ENCODE peak calls at places on chromosome 7, in ten cellular contexts. B is body of pancreas, G is A549, U is IMR-90, P is fibroblast of mammary gland, D is fibroblast of lung, C is OCI-LY7, T is tibial artery, Z is mucosa of descending colon, O is WERI-Rb-1. J is an unnamed sample.

GRCh38 chr7:104883248-104883717 is 130.7 kb upstream of the KMT2E start:
- DNase-seq in O (no peak), D (peak), U (no peak), B (no peak), Z (no peak), T (no peak), G (no peak), C (no peak), P (no peak), J (no peak)

GRCh38 chr7:3961857-3962503 is 660.9 kb downstream of the SDK1 start:
- DNase-seq in U (no peak), G (no peak), C (no peak), P (no peak), T (no peak), D (no peak), B (no peak), Z (no peak), O (no peak), J (no peak)

GRCh38 chr7:149261829-149262617 is at the start of gene ZNF783:
- DNase-seq in O (peak), G (peak), Z (peak), T (peak), P (peak), B (peak), U (peak), C (peak), D (peak), J (peak)

GRCh38 chr7:134619627-134620331 is 26.9 kb upstream of the BPGM start:
- DNase-seq in D (peak), B (no peak), T (no peak), C (no peak), Z (no peak), U (peak), P (peak), O (no peak), G (peak), J (peak)

GRCh38 chr7:42691030-42691639 is 220.7 kb downstream of the C7orf25 start:
- DNase-seq in P (peak), B (no peak), G (peak), O (peak), D (peak), U (peak), C (peak), T (peak), Z (peak), J (peak)

GRCh38 chr7:106730021-106730420 is 69.1 kb upstream of the CCDC71L start:
- DNase-seq in O (no peak), Z (no peak), T (no peak), G (no peak), D (peak), P (no peak), B (no peak), U (no peak), C (no peak), J (no peak)

GRCh38 chr7:139471740-139472353 is 11.6 kb downstream of the KLRG2 start:
- DNase-seq in P (peak), U (peak), C (no peak), B (no peak), G (peak), T (no peak), Z (no peak), O (peak), D (peak), J (peak)

GRCh38 chr7:47100815-47101435 is 481.0 kb downstream of the TNS3 start:
- DNase-seq in U (peak), B (peak), Z (peak), D (peak), G (peak), O (peak), P (peak), T (peak), C (peak), J (peak)

GRCh38 chr7:123528265-123528664 is 6.1 kb downstream of the IQUB start:
- DNase-seq in T (no peak), C (no peak), O (no peak), Z (no peak), G (no peak), U (no peak), B (no peak), P (no peak), D (no peak), J (no peak)

GRCh38 chr7:105776068-105776790 is 100.2 kb downstream of the ATXN7L1 start:
- DNase-seq in C (no peak), G (peak), T (peak), P (peak), B (peak), Z (peak), O (no peak), U (peak), D (peak), J (peak)

GRCh38 chr7:12638851-12639467 is 48.5 kb upstream of the ARL4A start:
- DNase-seq in T (no peak), O (no peak), U (peak), Z (no peak), D (peak), P (peak), C (peak), G (peak), B (no peak), J (peak)

GRCh38 chr7:108234281-108234680 is 104.1 kb upstream of the LAMB4 start:
- DNase-seq in T (no peak), O (no peak), B (no peak), P (no peak), U (peak), G (peak), Z (no peak), D (peak), C (no peak), J (peak)

GRCh38 chr7:25009271-25009670 is 29.3 kb upstream of the OSBPL3 start:
- DNase-seq in T (no peak), D (peak), O (no peak), U (peak), B (no peak), P (peak), C (no peak), Z (no peak), G (peak), J (peak)

GRCh38 chr7:108813247-108814014 is 243.8 kb downstream of the DNAJB9 start:
- DNase-seq in O (no peak), P (no peak), C (no peak), T (no peak), B (no peak), Z (no peak), G (peak), D (no peak), U (no peak), J (no peak)

GRCh38 chr7:151271699-151272355 is 23.3 kb upstream of the SMARCD3 start:
- DNase-seq in C (peak), O (no peak), Z (peak), U (peak), B (no peak), G (peak), P (peak), T (peak), D (no peak), J (no peak)

GRCh38 chr7:130970196-130970595 is 236.2 kb upstream of the KLF14 start:
- DNase-seq in G (no peak), U (no peak), P (no peak), D (no peak), T (no peak), C (no peak), Z (no peak), O (no peak), B (no peak), J (no peak)

GRCh38 chr7:14095233-14095950 is 105.9 kb upstream of the ETV1 start:
- DNase-seq in P (peak), C (no peak), D (no peak), G (peak), B (no peak), Z (no peak), U (no peak), O (no peak), T (no peak), J (peak)

GRCh38 chr7:78489851-78490250 is 691.3 kb downstream of the PHTF2 start:
- DNase-seq in D (peak), T (no peak), G (no peak), O (no peak), P (peak), C (no peak), B (no peak), Z (no peak), U (no peak), J (peak)

GRCh38 chr7:918118-918425 is 36.4 kb downstream of the ADAP1 start:
- DNase-seq in T (peak), D (no peak), C (no peak), U (no peak), Z (no peak), P (no peak), G (no peak), B (no peak), O (no peak), J (no peak)

GRCh38 chr7:70700055-70700934 is 431.6 kb upstream of the GALNT17 start:
- DNase-seq in Z (no peak), P (no peak), U (no peak), O (no peak), C (peak), G (no peak), B (no peak), T (no peak), D (no peak), J (no peak)

GRCh38 chr7:74284781-74285259 is 4.4 kb upstream of the CLIP2 start:
- DNase-seq in U (no peak), D (no peak), G (peak), O (peak), P (no peak), C (no peak), Z (peak), B (no peak), T (no peak), J (no peak)

GRCh38 chr7:82442492-82443043 is 1.0 kb downstream of the CACNA2D1 start:
- DNase-seq in B (no peak), G (peak), C (no peak), U (peak), D (peak), T (no peak), Z (no peak), O (peak), P (peak), J (peak)

GRCh38 chr7:82443044-82443800 is at the start of gene CACNA2D1:
- DNase-seq in G (no peak), O (no peak), U (no peak), B (peak), Z (peak), C (no peak), D (peak), T (no peak), P (peak), J (peak)

GRCh38 chr7:82445226-82445625 is 1.6 kb upstream of the CACNA2D1 start:
- DNase-seq in U (no peak), O (no peak), C (no peak), G (no peak), D (no peak), Z (no peak), P (no peak), T (no peak), B (no peak), J (no peak)

GRCh38 chr7:82444220-82445049 is 858 bp upstream of the CACNA2D1 start:
- DNase-seq in C (no peak), G (peak), P (no peak), O (peak), D (no peak), B (no peak), T (no peak), U (no peak), Z (peak), J (no peak)

GRCh38 chr7:82443801-82444219 is 233 bp upstream of the CACNA2D1 start:
- DNase-seq in B (peak), C (no peak), Z (peak), G (peak), P (peak), O (peak), T (peak), D (peak), U (peak), J (peak)
- H3K4me3 ChIP-seq in B (peak), C (no peak), Z (no peak), G (peak), P (peak), O (peak), T (peak), D (peak), U (peak), J (peak)

GRCh38 chr7:21568762-21569161 is 25.9 kb downstream of the DNAH11 start:
- DNase-seq in O (no peak), U (no peak), D (no peak), T (no peak), B (no peak), C (peak), G (peak), Z (no peak), P (no peak), J (no peak)
- TF ChIP-seq CTCF in O (peak), U (no peak), D (no peak), T (no peak), B (peak), C (peak), G (peak), Z (no peak), P (peak), J (no peak)

GRCh38 chr7:76122516-76123239 is 74.8 kb downstream of the MDH2 start:
- DNase-seq in D (no peak), U (no peak), G (no peak), P (no peak), O (no peak), B (no peak), T (no peak), Z (no peak), C (no peak), J (no peak)
- H3K4me3 ChIP-seq in D (no peak), U (no peak), G (no peak), P (no peak), O (no peak), B (no peak), T (no peak), Z (no peak), C (no peak), J (no peak)

GRCh38 chr7:100064162-100064561 is 14.6 kb downstream of the ZSCAN21 start:
- DNase-seq in U (no peak), Z (no peak), O (no peak), B (no peak), T (no peak), G (no peak), C (no peak), D (no peak), P (no peak), J (no peak)
- TF ChIP-seq CTCF in U (no peak), Z (no peak), O (no peak), B (no peak), T (no peak), G (no peak), C (no peak), D (no peak), P (no peak), J (no peak)

DNA sequence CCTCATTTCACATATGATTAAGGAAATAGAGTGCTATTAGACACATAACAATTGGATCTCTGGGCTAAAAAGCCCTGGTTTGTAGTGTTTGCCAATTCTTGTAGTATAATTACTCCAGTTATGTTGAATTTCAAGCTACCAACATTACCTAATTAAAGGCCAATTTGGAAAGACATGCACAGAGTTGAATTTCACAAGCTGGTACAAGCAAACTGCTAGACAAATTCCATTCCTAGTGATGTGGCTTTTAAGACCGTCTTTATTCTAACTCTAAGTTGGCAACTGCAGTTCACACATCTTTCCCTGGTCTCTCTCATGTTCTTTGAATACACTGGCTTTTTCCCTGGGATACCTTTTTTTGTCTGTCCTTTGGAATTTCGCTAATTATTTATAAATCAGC is 384.1 kb upstream of the CNTNAP2 start:
- DNase-seq in O (no peak), C (no peak), Z (no peak), P (no peak), T (no peak), B (no peak), G (no peak), D (no peak), U (no peak), J (no peak)
- H3K4me3 ChIP-seq in O (no peak), C (no peak), Z (no peak), P (no peak), T (no peak), B (no peak), G (no peak), D (no peak), U (no peak), J (no peak)

J was measured in foreskin fibroblast.